ENCODE peak calls at places on chromosomes 1 and 21, in six cellular contexts. E is H1, J is GM12878, H is GM12891, P is K562, Q is HepG2. A is an unnamed sample.

GRCh38 chr1:75127916-75128717 is 6.1 kb upstream of the LHX8 start:
- DNase-seq in H (no peak), Q (no peak), J (no peak), E (no peak), P (no peak), A (no peak)

GRCh38 chr1:226975909-226976670 is 36.0 kb downstream of the COQ8A start:
- DNase-seq in P (no peak), E (no peak), H (no peak), Q (no peak), J (no peak), A (no peak)

GRCh38 chr1:12593621-12594066 is 24.4 kb downstream of the DHRS3 start:
- DNase-seq in J (no peak), E (no peak), H (no peak), P (no peak), Q (no peak), A (no peak)

GRCh38 chr1:46133181-46133658 is 791 bp upstream of the PIK3R3 start:
- DNase-seq in Q (no peak), P (peak; percentile 83), H (peak; percentile 56), E (no peak), J (no peak), A (peak; percentile 61)

GRCh38 chr1:231385118-231385748 is 36.9 kb downstream of the EGLN1 start:
- DNase-seq in P (no peak), J (no peak), E (no peak), Q (peak; percentile 43), H (no peak), A (no peak)

GRCh38 chr1:58465825-58466617 is 80.5 kb downstream of the OMA1 start:
- DNase-seq in Q (no peak), P (no peak), J (no peak), H (no peak), E (no peak), A (no peak)

GRCh38 chr1:107479865-107480264 is 339.0 kb downstream of the NTNG1 start:
- DNase-seq in H (no peak), E (no peak), J (no peak), Q (no peak), P (no peak), A (no peak)

GRCh38 chr1:94884101-94884875 is 42.6 kb downstream of the CNN3 start:
- DNase-seq in J (no peak), H (no peak), Q (peak; percentile 71), P (no peak), E (peak; percentile 43), A (no peak)

GRCh38 chr1:149844650-149845255 is 54.6 kb upstream of the BOLA1 start:
- DNase-seq in E (no peak), P (no peak), H (no peak), J (no peak), Q (no peak), A (no peak)

GRCh38 chr21:25561668-25562641 is 45.3 kb downstream of the MRPL39 start:
- DNase-seq in H (peak; percentile 35), J (peak; percentile 66), E (no peak), P (no peak), Q (no peak), A (peak; percentile 42)

GRCh38 chr1:155196893-155197638 is 10.6 kb downstream of the THBS3 start:
- DNase-seq in H (no peak), J (no peak), E (no peak), P (no peak), Q (no peak), A (no peak)
- TF ChIP-seq POLR2AphosphoS5 in H (no peak), J (no peak), E (peak; percentile 45), P (no peak), Q (no peak), A (no peak)

GRCh38 chr1:68454534-68454933 is 4.8 kb upstream of the RPE65 start:
- DNase-seq in J (no peak), H (no peak), P (no peak), E (no peak), Q (no peak), A (no peak)

GRCh38 chr1:68448365-68448764 is 1.4 kb downstream of the RPE65 start:
- DNase-seq in J (no peak), P (no peak), E (no peak), H (no peak), Q (no peak), A (no peak)

GRCh38 chr1:68453060-68453665 is 3.4 kb upstream of the RPE65 start:
- DNase-seq in H (no peak), J (no peak), P (no peak), Q (no peak), E (no peak), A (no peak)

GRCh38 chr1:68449901-68450300 is at the start of gene RPE65:
- DNase-seq in P (no peak), H (no peak), Q (no peak), E (no peak), J (no peak), A (no peak)
- TF ChIP-seq TAF1 in P (no peak), H (no peak), Q (no peak), E (no peak), J (no peak), A (no peak)

GRCh38 chr1:78553859-78554258 is 63.1 kb downstream of the PTGFR start:
- DNase-seq in H (no peak), P (no peak), J (no peak), Q (peak; percentile 11), E (no peak), A (no peak)

GRCh38 chr1:78554840-78555239 is 64.1 kb downstream of the PTGFR start:
- DNase-seq in E (no peak), H (no peak), Q (no peak), P (no peak), J (no peak), A (no peak)

GRCh38 chr1:78547081-78547480 is 56.3 kb downstream of the PTGFR start:
- DNase-seq in Q (no peak), J (no peak), H (no peak), P (no peak), E (no peak), A (no peak)

GRCh38 chr1:78543941-78544630 is 53.3 kb downstream of the PTGFR start:
- DNase-seq in Q (no peak), E (no peak), P (no peak), H (no peak), J (no peak), A (no peak)

DNA sequence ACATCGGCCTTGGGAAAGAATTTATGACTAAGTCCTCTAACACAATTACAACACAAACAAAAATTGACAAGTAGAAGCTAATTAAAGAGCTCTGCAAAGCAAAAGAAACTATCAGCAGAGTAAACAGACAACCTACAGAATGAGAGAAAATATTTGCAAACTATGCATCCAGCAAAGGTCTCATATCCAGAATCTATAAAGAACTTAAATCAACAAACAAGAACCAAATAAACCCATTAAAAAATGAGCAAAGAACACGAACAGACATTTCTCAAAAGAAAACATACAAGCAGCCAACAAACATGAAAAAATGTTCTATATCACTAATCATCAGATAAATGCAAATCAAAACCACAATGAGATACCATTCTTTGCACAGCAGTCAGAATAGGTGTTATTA is 58.6 kb downstream of the PTGFR start:
- DNase-seq in P (no peak), Q (no peak), H (no peak), J (no peak), E (no peak), A (no peak)
- TF ChIP-seq POLR2A in P (no peak), Q (no peak), H (no peak), J (no peak), E (no peak), A (no peak)

GRCh38 chr1:25642710-25643109 is 26.1 kb downstream of the MAN1C1 start:
- DNase-seq in H (peak; percentile 42), E (no peak), P (no peak), Q (no peak), J (peak; percentile 44), A (no peak)
- TF ChIP-seq POLR2AphosphoS5 in H (no peak), E (no peak), P (no peak), Q (no peak), J (no peak), A (no peak)

GRCh38 chr1:186680031-186681012 is at the start of gene PTGS2:
- DNase-seq in J (peak; percentile 25), H (peak; percentile 42), Q (no peak), E (peak; percentile 71), P (no peak), A (peak; percentile 53)

GRCh38 chr1:186682721-186683120 is 2.5 kb upstream of the PTGS2 start:
- DNase-seq in J (no peak), Q (no peak), E (no peak), H (no peak), P (no peak), A (no peak)

GRCh38 chr1:186683637-186684410 is 3.6 kb upstream of the PTGS2 start:
- DNase-seq in H (no peak), E (no peak), J (no peak), Q (no peak), P (no peak), A (no peak)

GRCh38 chr1:186681806-186682205 is 1.6 kb upstream of the PTGS2 start:
- DNase-seq in Q (no peak), H (no peak), P (no peak), E (no peak), J (no peak), A (no peak)

GRCh38 chr1:186681136-186681535 is 913 bp upstream of the PTGS2 start:
- DNase-seq in E (no peak), Q (no peak), J (no peak), P (no peak), H (no peak), A (no peak)
- TF ChIP-seq TAF1 in E (no peak), Q (no peak), J (no peak), P (no peak), H (no peak), A (no peak)

GRCh38 chr1:21725738-21726392 is 56.7 kb upstream of the RAP1GAP start:
- DNase-seq in E (no peak), P (no peak), Q (no peak), J (no peak), H (no peak), A (no peak)
- TF ChIP-seq POLR2A in E (no peak), P (no peak), Q (no peak), J (no peak), H (no peak), A (no peak)

DNA sequence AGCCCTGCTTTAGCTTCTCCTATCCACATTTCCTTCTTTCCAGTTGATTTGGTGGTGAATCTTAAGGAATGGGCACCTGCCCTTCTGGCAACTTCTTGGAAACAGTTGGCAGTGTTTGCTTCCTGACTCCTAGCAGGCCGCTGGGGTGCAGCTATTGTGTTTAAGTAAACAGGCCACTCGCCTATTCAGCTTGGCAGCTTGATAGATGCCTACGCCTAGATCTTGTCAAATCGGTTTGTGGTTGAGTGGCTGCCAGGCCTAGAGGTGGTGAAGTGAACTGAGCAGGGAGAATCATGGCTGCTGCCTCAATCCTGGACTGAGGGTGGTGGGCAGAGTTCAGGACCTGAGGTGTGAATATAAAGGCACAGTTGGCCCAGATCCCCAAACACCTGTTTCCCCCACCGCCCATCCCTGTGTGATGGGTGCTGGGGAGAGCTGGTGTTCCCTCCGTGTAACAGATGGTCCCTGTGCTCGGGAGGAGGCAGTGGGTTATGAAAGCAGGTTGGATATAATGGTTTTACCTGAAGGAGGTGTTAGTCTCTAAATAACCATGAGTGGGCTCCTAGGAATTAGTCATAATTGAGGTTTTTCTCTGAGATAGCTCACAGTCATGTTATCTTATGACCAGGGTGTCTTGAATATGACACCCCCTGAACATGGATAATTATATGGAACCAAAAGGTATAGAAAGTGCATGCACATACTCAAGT is 940 bp upstream of the PLA2G2C start:
- DNase-seq in P (peak; percentile 71), E (no peak), J (no peak), Q (no peak), H (no peak), A (no peak)
- TF ChIP-seq POLR2AphosphoS5 in P (no peak), E (no peak), J (no peak), Q (no peak), H (no peak), A (no peak)

GRCh38 chr1:229094476-229095311 is 176.2 kb upstream of the RAB4A start:
- DNase-seq in Q (no peak), H (no peak), E (no peak), J (no peak), P (no peak), A (no peak)
- TF ChIP-seq TAF1 in Q (no peak), H (no peak), E (no peak), J (no peak), P (no peak), A (no peak)